ENCODE peak calls at places on chromosomes 11 and 22, in seven cellular contexts. A, C, Z, B, G, L and Y are unnamed samples.

GRCh38 chr11:2752923-2753322 is 53.1 kb upstream of the KCNQ1OT1 start:
- DNase-seq in C (no peak), Z (no peak), L (peak), A (no peak), B (no peak), G (no peak), Y (no peak)

GRCh38 chr11:76124905-76125566 is 81.3 kb downstream of the WNT11 start:
- DNase-seq in G (no peak), C (no peak), Z (no peak), L (no peak), B (peak), A (no peak), Y (no peak)

GRCh38 chr11:47914743-47915142 is 65.6 kb upstream of the PTPRJ start:
- DNase-seq in L (no peak), A (no peak), G (no peak), Z (no peak), B (no peak), C (no peak), Y (no peak)

GRCh38 chr11:86463120-86463519 is 88.4 kb downstream of the CCDC81 start:
- DNase-seq in C (no peak), A (no peak), G (no peak), Z (no peak), B (no peak), L (no peak), Y (no peak)

GRCh38 chr11:67656278-67656922 is 5.9 kb upstream of the ACY3 start:
- DNase-seq in B (peak), A (no peak), C (no peak), G (no peak), L (no peak), Z (no peak), Y (no peak)

GRCh38 chr11:128779036-128779435 is 85.2 kb downstream of the FLI1 start:
- DNase-seq in Z (no peak), C (no peak), B (no peak), L (no peak), G (no peak), A (no peak), Y (no peak)

GRCh38 chr11:11215944-11216343 is 137.1 kb downstream of the CSNK2A3 start:
- DNase-seq in C (no peak), B (no peak), A (no peak), L (no peak), Z (peak), G (no peak), Y (no peak)

GRCh38 chr22:20577549-20577975 is 70.2 kb downstream of the MED15 start:
- DNase-seq in G (no peak), C (no peak), A (no peak), L (no peak), Z (no peak), B (no peak), Y (no peak)

GRCh38 chr11:130162733-130163132 is 3.2 kb downstream of the ST14 start:
- DNase-seq in L (no peak), B (peak), G (no peak), C (no peak), Z (no peak), A (no peak), Y (no peak)

GRCh38 chr11:103682318-103683184 is 353.9 kb upstream of the DDI1 start:
- DNase-seq in Z (peak), B (peak), C (no peak), L (peak), G (peak), A (peak), Y (peak)

GRCh38 chr11:78265326-78265725 is 76.6 kb downstream of the USP35 start:
- DNase-seq in L (no peak), B (no peak), G (no peak), Z (no peak), A (no peak), C (no peak), Y (no peak)

GRCh38 chr22:31148516-31148915 is 8.2 kb upstream of the PLA2G3 start:
- DNase-seq in C (no peak), L (peak), Z (no peak), G (no peak), B (no peak), A (no peak), Y (no peak)

GRCh38 chr11:134468081-134468668 is 56.1 kb upstream of the B3GAT1 start:
- DNase-seq in C (no peak), L (no peak), Z (no peak), A (no peak), G (no peak), B (no peak), Y (no peak)

GRCh38 chr11:102157219-102157618 is 47.0 kb downstream of the YAP1 start:
- DNase-seq in Z (peak), L (peak), A (no peak), G (no peak), B (no peak), C (no peak), Y (no peak)

GRCh38 chr22:37051629-37052385 is at the start of gene KCTD17:
- DNase-seq in C (peak), L (peak), A (peak), G (peak), Z (peak), B (peak), Y (peak)

GRCh38 chr11:12416552-12416951 is 39.2 kb downstream of the PARVA start:
- DNase-seq in Z (no peak), G (no peak), B (no peak), C (no peak), L (no peak), A (no peak), Y (no peak)

GRCh38 chr11:127651175-127651887 is 650.8 kb upstream of the KIRREL3 start:
- DNase-seq in G (no peak), A (no peak), L (no peak), Z (no peak), B (no peak), C (no peak), Y (no peak)

GRCh38 chr11:45660717-45661416 is 4.6 kb downstream of the CHST1 start:
- DNase-seq in A (no peak), L (no peak), Z (peak), C (no peak), G (no peak), B (no peak), Y (peak)

GRCh38 chr11:69220581-69221051 is 64.9 kb downstream of the SMIM38 start:
- DNase-seq in A (no peak), C (no peak), G (no peak), B (no peak), L (no peak), Z (no peak), Y (no peak)

GRCh38 chr11:126313826-126314225 is 10.0 kb downstream of the DCPS start:
- DNase-seq in A (no peak), C (no peak), Z (no peak), G (no peak), B (no peak), L (no peak), Y (no peak)

GRCh38 chr11:74055938-74056337 is 47.1 kb upstream of the UCP3 start:
- DNase-seq in A (no peak), G (no peak), L (no peak), B (no peak), C (no peak), Z (no peak), Y (no peak)

GRCh38 chr11:102974552-102975280 is 19.2 kb upstream of the MMP13 start:
- DNase-seq in L (no peak), Z (no peak), C (no peak), A (no peak), G (no peak), B (no peak), Y (no peak)

GRCh38 chr11:60880635-60881282 is 13.4 kb downstream of the ZP1 start:
- DNase-seq in L (no peak), Z (no peak), C (no peak), B (no peak), A (no peak), G (no peak), Y (no peak)

GRCh38 chr11:31397239-31397834 is 27.7 kb downstream of the DNAJC24 start:
- DNase-seq in B (peak), L (no peak), C (no peak), G (no peak), A (no peak), Z (peak), Y (no peak)

GRCh38 chr11:70397336-70397982 is 870 bp upstream of the CTTN start:
- DNase-seq in C (no peak), G (peak), A (no peak), L (no peak), Z (peak), B (peak), Y (no peak)

GRCh38 chr11:34342008-34342533 is 15.7 kb downstream of the ABTB2 start:
- DNase-seq in G (no peak), B (no peak), A (no peak), C (no peak), L (peak), Z (peak), Y (no peak)

GRCh38 chr22:20053407-20054033 is 26.5 kb upstream of the DGCR8 start:
- DNase-seq in B (no peak), C (no peak), Z (no peak), G (no peak), A (no peak), L (no peak), Y (no peak)